ENCODE peak calls at places on chromosomes 4 and X, in five cellular contexts. N is uterus, F is heart right ventricle, P is fibroblast of mammary gland, K is neural crest cell. E is an unnamed sample.

GRCh38 chrX:137031517-137032377 is 2.0 kb downstream of the GPR101 start:
- DNase-seq in N (no peak), F (no peak), P (peak; percentile 44), K (peak; percentile 24), E (no peak)

GRCh38 chrX:11533211-11533651 is 132.5 kb downstream of the ARHGAP6 start:
- DNase-seq in N (no peak), F (peak; percentile 3), P (peak; percentile 88), K (no peak), E (no peak)

GRCh38 chr4:79284893-79285292 is 41.0 kb downstream of the NAA11 start:
- DNase-seq in N (no peak), F (no peak), P (no peak), K (no peak), E (no peak)

GRCh38 chr4:60223098-60223497 is 977.0 kb upstream of the ADGRL3 start:
- DNase-seq in N (no peak), F (no peak), P (peak; percentile 31), K (no peak), E (no peak)

GRCh38 chrX:15242899-15243555 is 26.9 kb downstream of the ASB9 start:
- DNase-seq in N (no peak), F (peak; percentile 4), P (peak; percentile 57), K (peak; percentile 18), E (no peak)

GRCh38 chr4:8916914-8917305 is 45.3 kb upstream of the HMX1 start:
- DNase-seq in N (no peak), F (no peak), P (no peak), K (no peak), E (no peak)

GRCh38 chrX:17183566-17183965 is 191.4 kb upstream of the NHS start:
- DNase-seq in N (no peak), F (no peak), P (no peak), K (no peak), E (no peak)

GRCh38 chr4:38490753-38491446 is 173.1 kb upstream of the KLF3 start:
- DNase-seq in N (no peak), F (peak; percentile 25), P (no peak), K (no peak), E (no peak)

GRCh38 chr4:86032476-86033022 is 327.3 kb downstream of the MAPK10 start:
- DNase-seq in N (peak; percentile 39), F (no peak), P (peak; percentile 88), K (no peak), E (no peak)

GRCh38 chr4:1793496-1793840 is 375 bp downstream of the FGFR3 start:
- DNase-seq in N (peak; percentile 23), F (peak; percentile 44), P (no peak), K (no peak), E (no peak)

GRCh38 chr4:169266081-169266480 is 4.7 kb downstream of the SH3RF1 start:
- DNase-seq in N (no peak), F (no peak), P (no peak), K (no peak), E (no peak)

GRCh38 chr4:7415927-7416686 is 18.6 kb downstream of the PSAPL1 start:
- DNase-seq in N (peak; percentile 8), F (no peak), P (no peak), K (no peak), E (no peak)

GRCh38 chrX:16785247-16786138 is 773 bp upstream of the TXLNG start:
- DNase-seq in N (peak; percentile 25), F (no peak), P (no peak), K (no peak), E (no peak)

GRCh38 chr4:23613782-23614181 is 276.1 kb downstream of the PPARGC1A start:
- DNase-seq in N (no peak), F (no peak), P (no peak), K (no peak), E (no peak)

GRCh38 chr4:23614284-23614892 is 275.5 kb downstream of the PPARGC1A start:
- DNase-seq in N (no peak), F (no peak), P (peak; percentile 2), K (no peak), E (no peak)
- TF ChIP-seq CTCF in N (no peak), F (peak; percentile 30), P (peak; percentile 6), K (peak; percentile 51), E (peak; percentile 27)

GRCh38 chr4:75490155-75490554 is 24.0 kb downstream of the RCHY1 start:
- DNase-seq in N (no peak), F (no peak), P (peak; percentile 56), K (no peak), E (no peak)
- TF ChIP-seq CTCF in N (peak; percentile 24), F (no peak), P (peak; percentile 31), K (peak; percentile 56), E (peak; percentile 39)

GRCh38 chrX:98407526-98408049 is 1523.9 kb downstream of the RPA4 start:
- DNase-seq in N (no peak), F (no peak), P (no peak), K (no peak), E (no peak)
- TF ChIP-seq CTCF in N (no peak), F (no peak), P (no peak), K (no peak), E (no peak)

DNA sequence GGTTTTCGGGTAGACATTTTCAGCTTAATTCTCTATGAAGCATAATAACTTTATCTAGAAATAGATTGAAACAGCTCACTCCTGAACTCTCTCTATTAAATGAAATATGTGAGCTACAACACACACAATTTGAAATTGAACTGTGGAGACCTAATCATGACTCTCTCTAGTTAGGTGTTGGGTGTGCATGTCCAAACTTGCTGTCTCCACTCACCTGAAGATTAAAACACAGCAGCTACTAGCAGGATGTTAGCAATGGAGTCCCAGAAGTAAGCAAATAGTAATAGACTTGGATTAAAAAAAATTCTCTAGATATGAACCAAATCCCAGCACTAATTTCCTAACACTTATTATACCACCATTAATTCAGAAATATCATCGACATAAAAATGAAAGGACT is 173.1 kb downstream of the FSTL5 start:
- DNase-seq in N (no peak), F (no peak), P (no peak), K (no peak), E (no peak)
- TF ChIP-seq CTCF in N (no peak), F (no peak), P (no peak), K (no peak), E (no peak)

GRCh38 chr4:73593631-73594241 is 26.5 kb downstream of the RASSF6 start:
- DNase-seq in N (no peak), F (no peak), P (peak; percentile 60), K (peak; percentile 15), E (no peak)
- TF ChIP-seq CTCF in N (no peak), F (peak; percentile 39), P (peak; percentile 62), K (peak; percentile 73), E (peak; percentile 67)

GRCh38 chr4:90960840-90961239 is 833.6 kb downstream of the CCSER1 start:
- DNase-seq in N (no peak), F (no peak), P (no peak), K (no peak), E (no peak)
- TF ChIP-seq CTCF in N (no peak), F (no peak), P (no peak), K (no peak), E (no peak)

GRCh38 chr4:98747659-98748091 is 89.3 kb upstream of the TSPAN5 start:
- DNase-seq in N (no peak), F (no peak), P (no peak), K (no peak), E (no peak)

GRCh38 chr4:98746530-98746929 is 88.1 kb upstream of the TSPAN5 start:
- DNase-seq in N (no peak), F (no peak), P (peak; percentile 10), K (no peak), E (no peak)

GRCh38 chr4:98746936-98747658 is 88.7 kb upstream of the TSPAN5 start:
- DNase-seq in N (no peak), F (no peak), P (no peak), K (no peak), E (no peak)

GRCh38 chr4:98744372-98745150 is 86.2 kb upstream of the TSPAN5 start:
- DNase-seq in N (no peak), F (no peak), P (no peak), K (no peak), E (no peak)

GRCh38 chr4:98745372-98745771 is 87.0 kb upstream of the TSPAN5 start:
- DNase-seq in N (no peak), F (no peak), P (peak; percentile 47), K (no peak), E (no peak)
- TF ChIP-seq CTCF in N (no peak), F (no peak), P (peak; percentile 50), K (no peak), E (peak; percentile 32)

GRCh38 chr4:117702353-117702752 is 331.9 kb upstream of the NDST3 start:
- DNase-seq in N (no peak), F (no peak), P (no peak), K (no peak), E (no peak)

GRCh38 chr4:117699595-117699994 is 334.7 kb upstream of the NDST3 start:
- DNase-seq in N (no peak), F (no peak), P (no peak), K (no peak), E (no peak)

GRCh38 chr4:117700111-117700892 is 334.0 kb upstream of the NDST3 start:
- DNase-seq in N (no peak), F (no peak), P (no peak), K (no peak), E (no peak)
- TF ChIP-seq CTCF in N (no peak), F (no peak), P (no peak), K (peak; percentile 51), E (peak; percentile 41)

DNA sequence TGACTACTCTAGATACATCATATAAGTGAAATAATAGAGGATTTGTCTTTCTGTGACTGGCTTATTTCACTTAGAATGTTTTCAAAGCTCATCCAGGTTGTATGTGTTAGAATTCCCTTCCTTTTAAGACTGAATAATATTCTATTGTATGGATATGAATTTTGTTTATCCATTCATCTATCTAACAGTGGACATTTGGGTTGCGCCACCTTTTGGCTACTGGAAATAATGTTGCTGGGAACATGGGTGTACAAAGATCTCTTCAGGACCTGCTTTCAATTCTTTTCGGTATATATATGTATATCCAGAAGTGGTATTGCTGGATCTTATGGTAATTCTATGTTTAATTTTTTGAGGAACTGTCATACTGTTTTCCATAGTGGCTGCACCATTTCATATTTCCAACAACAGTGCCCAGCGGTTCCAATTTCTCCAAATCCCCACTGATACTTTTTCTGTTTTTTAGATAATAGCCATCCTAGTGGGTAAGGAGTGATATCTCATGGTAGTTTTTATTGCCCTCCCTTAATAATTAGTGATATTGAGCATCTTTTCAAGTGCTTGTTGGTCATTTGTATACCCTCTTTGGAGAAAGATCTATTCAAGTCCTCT is 3.4 kb upstream of the SCD5 start:
- DNase-seq in N (no peak), F (no peak), P (peak; percentile 54), K (no peak), E (no peak)
- TF ChIP-seq CTCF in N (no peak), F (no peak), P (peak; percentile 63), K (peak; percentile 51), E (peak; percentile 32)